ENCODE peak calls at places on chromosomes 3 and 15, in five cellular contexts. R, Y, T, C and N are unnamed samples. For H3K27me3, the result is how much of the 10 kb centered on the place peaks cover.

GRCh38 chr15:90037961-90038633 is 37.0 kb downstream of the ZNF710 start:
- DNase-seq in R (peak), Y (no peak), T (no peak), C (peak), N (no peak)

GRCh38 chr15:45631831-45632230 is 3.0 kb upstream of the SQOR start:
- DNase-seq in R (no peak), Y (no peak), T (no peak), C (no peak), N (no peak)

GRCh38 chr3:120615863-120616599 is 19.9 kb downstream of the NDUFB4 start:
- DNase-seq in R (peak), Y (no peak), T (no peak), C (no peak), N (no peak)

GRCh38 chr3:130395916-130396315 is 50.4 kb downstream of the COL6A5 start:
- DNase-seq in R (peak), Y (no peak), T (no peak), C (no peak), N (no peak)

GRCh38 chr3:46215810-46216414 is 7.8 kb upstream of the CCR1 start:
- DNase-seq in R (peak), Y (no peak), T (no peak), C (no peak), N (peak)

GRCh38 chr3:10284496-10284895 is 8.3 kb downstream of the GHRL start:
- DNase-seq in R (no peak), Y (no peak), T (no peak), C (no peak), N (no peak)

GRCh38 chr15:71329509-71330260 is 214.4 kb downstream of the THSD4 start:
- DNase-seq in R (peak), Y (no peak), T (no peak), C (no peak), N (no peak)

GRCh38 chr3:109804697-109805096 is 467.4 kb upstream of the DPPA4 start:
- DNase-seq in R (no peak), Y (no peak), T (no peak), C (no peak), N (no peak)

GRCh38 chr3:10366681-10367101 is 45.8 kb upstream of the SEC13 start:
- DNase-seq in R (peak), Y (no peak), T (peak), C (no peak), N (peak)

GRCh38 chr15:25481208-25481862 is 42.5 kb upstream of the UBE3A start:
- DNase-seq in R (no peak), Y (peak), T (peak), C (no peak), N (no peak)

GRCh38 chr15:92733934-92734521 is 78.5 kb upstream of the FAM174B start:
- DNase-seq in R (no peak), Y (no peak), T (no peak), C (no peak), N (no peak)

GRCh38 chr3:128235207-128235933 is 82.1 kb downstream of the EEFSEC start:
- DNase-seq in R (no peak), Y (no peak), T (no peak), C (no peak), N (no peak)

GRCh38 chr3:32282578-32282977 is 44.1 kb downstream of the CMTM8 start:
- DNase-seq in R (no peak), Y (no peak), T (no peak), C (no peak), N (no peak)

GRCh38 chr3:192841428-192841827 is 76.2 kb downstream of the MB21D2 start:
- DNase-seq in R (no peak), Y (no peak), T (no peak), C (no peak), N (no peak)

GRCh38 chr3:45551214-45552010 is 43.1 kb upstream of the LIMD1 start:
- DNase-seq in R (peak), Y (no peak), T (no peak), C (no peak), N (peak)

GRCh38 chr3:47096955-47097354 is 67.0 kb downstream of the SETD2 start:
- DNase-seq in R (peak), Y (no peak), T (no peak), C (no peak), N (no peak)

GRCh38 chr3:25849641-25850040 is 59.8 kb downstream of the OXSM start:
- DNase-seq in R (no peak), Y (no peak), T (no peak), C (no peak), N (no peak)

GRCh38 chr3:193842832-193843446 is 249.9 kb downstream of the OPA1 start:
- DNase-seq in R (no peak), Y (no peak), T (no peak), C (no peak), N (no peak)

GRCh38 chr3:193840111-193840641 is 247.2 kb downstream of the OPA1 start:
- DNase-seq in R (no peak), Y (no peak), T (no peak), C (no peak), N (no peak)

GRCh38 chr3:193842029-193842782 is 249.2 kb downstream of the OPA1 start:
- DNase-seq in R (no peak), Y (no peak), T (no peak), C (no peak), N (no peak)

GRCh38 chr3:193843447-193844301 is 250.7 kb downstream of the OPA1 start:
- DNase-seq in R (no peak), Y (no peak), T (no peak), C (no peak), N (no peak)

GRCh38 chr3:193841581-193841980 is 248.6 kb downstream of the OPA1 start:
- DNase-seq in R (no peak), Y (no peak), T (no peak), C (no peak), N (no peak)
- H3K27me3 ChIP-seq in R (half or more), Y (under half), T (under half), C (under half), N (under half)

DNA sequence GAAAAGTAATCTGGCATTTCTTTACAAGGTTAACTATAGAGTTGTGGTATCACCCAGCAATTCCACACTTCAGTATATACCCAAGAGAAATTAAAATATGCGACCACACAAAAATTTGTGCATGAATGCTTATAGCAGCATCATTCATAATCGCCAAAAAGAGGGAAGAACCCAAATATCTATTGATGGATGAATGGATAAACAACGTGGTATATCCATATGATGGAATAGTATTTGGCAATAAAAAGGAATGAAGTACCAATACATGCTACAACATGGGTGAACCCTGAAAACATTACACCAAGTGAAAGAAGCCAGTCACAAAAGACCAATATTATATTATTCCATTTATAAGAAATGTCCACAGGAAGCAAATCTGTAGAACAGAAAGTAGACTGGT is 8.6 kb upstream of the SKOR1 start:
- DNase-seq in R (no peak), Y (no peak), T (no peak), C (no peak), N (no peak)
- H3K27me3 ChIP-seq in R (under half), Y (under half), T (half or more), C (under half), N (half or more)

GRCh38 chr3:139930201-139930600 is 4.8 kb upstream of the CLSTN2 start:
- DNase-seq in R (no peak), Y (no peak), T (no peak), C (no peak), N (no peak)

GRCh38 chr3:139935866-139936817 is 1.2 kb downstream of the CLSTN2 start:
- DNase-seq in R (peak), Y (peak), T (peak), C (peak), N (no peak)

GRCh38 chr3:139937674-139938279 is 2.8 kb downstream of the CLSTN2 start:
- DNase-seq in R (peak), Y (peak), T (peak), C (no peak), N (peak)

GRCh38 chr3:139935071-139935865 is at the start of gene CLSTN2:
- DNase-seq in R (peak), Y (peak), T (peak), C (peak), N (no peak)

GRCh38 chr3:139934557-139935070 is 371 bp upstream of the CLSTN2 start:
- DNase-seq in R (peak), Y (peak), T (peak), C (peak), N (no peak)
- H3K27me3 ChIP-seq in R (under half), Y (under half), T (half or more), C (under half), N (under half)

GRCh38 chr3:62872318-62872717 is 2.9 kb downstream of the CADPS start:
- DNase-seq in R (no peak), Y (no peak), T (no peak), C (no peak), N (no peak)

GRCh38 chr3:62875103-62876002 is at the start of gene CADPS:
- DNase-seq in R (no peak), Y (no peak), T (peak), C (no peak), N (no peak)

GRCh38 chr3:62874398-62875102 is 666 bp downstream of the CADPS start:
- DNase-seq in R (no peak), Y (no peak), T (peak), C (no peak), N (no peak)

GRCh38 chr3:62873672-62874397 is 1.4 kb downstream of the CADPS start:
- DNase-seq in R (no peak), Y (peak), T (peak), C (no peak), N (no peak)

GRCh38 chr3:62870321-62870720 is 4.9 kb downstream of the CADPS start:
- DNase-seq in R (no peak), Y (no peak), T (no peak), C (no peak), N (no peak)
- H3K27me3 ChIP-seq in R (under half), Y (under half), T (under half), C (under half), N (under half)

DNA sequence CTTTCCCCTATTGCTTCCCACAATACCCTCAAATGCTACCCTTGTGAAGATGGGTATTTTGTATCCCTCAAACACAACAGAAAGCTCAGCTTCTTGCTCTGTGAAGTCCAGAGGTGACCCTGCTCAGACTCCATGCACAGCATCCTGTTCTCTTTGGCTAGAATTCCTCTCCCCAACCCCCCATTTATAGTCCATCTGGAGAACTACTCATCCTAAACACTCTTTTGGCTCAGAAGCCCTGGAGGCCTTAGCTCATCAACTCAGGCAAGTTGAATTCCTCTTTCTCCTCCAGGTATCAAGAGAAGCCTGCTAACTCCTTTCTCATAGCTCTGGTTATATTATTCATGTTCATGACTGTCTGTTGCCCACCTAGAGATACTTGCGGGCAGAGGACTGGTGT is 18.3 kb upstream of the GASK1A start:
- DNase-seq in R (no peak), Y (no peak), T (no peak), C (no peak), N (no peak)
- H3K27me3 ChIP-seq in R (under half), Y (under half), T (under half), C (under half), N (under half)

DNA sequence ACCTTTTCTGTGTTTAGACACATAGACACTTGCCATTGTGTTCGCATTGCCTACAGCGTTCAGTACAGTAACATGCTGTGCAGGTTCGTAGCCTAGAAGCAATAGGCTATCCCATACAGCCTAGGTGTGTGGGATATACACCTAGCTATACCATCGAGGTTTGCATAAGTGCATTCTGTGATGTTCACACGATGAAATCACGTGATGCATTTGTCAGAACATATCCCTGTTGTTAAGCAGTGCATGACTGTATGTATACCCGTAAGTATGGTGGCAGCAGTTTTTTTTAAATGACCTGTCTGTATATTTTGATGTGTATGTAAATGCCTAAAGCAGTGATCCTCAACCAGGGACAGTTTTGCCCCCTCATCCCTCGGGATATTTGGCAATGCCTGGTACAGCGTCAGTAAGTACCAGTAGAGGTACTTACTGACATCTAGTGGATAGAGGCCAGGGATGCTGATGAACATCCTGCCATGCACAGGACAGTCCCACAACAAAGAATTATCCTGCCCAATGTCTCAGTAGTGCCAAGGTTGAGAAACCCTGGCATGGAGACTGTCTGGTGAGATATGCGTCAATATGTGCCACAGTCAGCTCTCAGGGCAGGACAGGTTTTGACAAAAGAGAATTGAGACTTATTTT is 129.1 kb downstream of the HCN4 start:
- DNase-seq in R (peak), Y (no peak), T (peak), C (no peak), N (no peak)
- H3K27me3 ChIP-seq in R (under half), Y (under half), T (under half), C (under half), N (under half)